ENCODE peak calls at places on chromosome 15, in four cellular contexts. K, V, D and Z are unnamed samples.

GRCh38 chr15:41387646-41388045 is 14.7 kb downstream of the NDUFAF1 start:
- DNase-seq in K (no peak), V (no peak), D (no peak), Z (no peak)

GRCh38 chr15:76572983-76573314 is 236.4 kb downstream of the ISL2 start:
- DNase-seq in K (no peak), V (no peak), D (no peak), Z (no peak)

GRCh38 chr15:28994142-28994829 is 108.5 kb downstream of the APBA2 start:
- DNase-seq in V (no peak), K (no peak), D (no peak), Z (no peak)

GRCh38 chr15:81410318-81410753 is 36.3 kb upstream of the TMC3 start:
- DNase-seq in K (peak), D (peak), V (no peak), Z (peak)

GRCh38 chr15:89785771-89786135 is 9.6 kb downstream of the MESP2 start:
- DNase-seq in D (no peak), K (no peak), V (no peak), Z (no peak)

GRCh38 chr15:84079885-84080777 is 155.4 kb upstream of the GOLGA6L4 start:
- DNase-seq in D (peak), K (no peak), V (no peak), Z (peak)

GRCh38 chr15:58224068-58224467 is 85.9 kb downstream of the AQP9 start:
- DNase-seq in V (no peak), D (no peak), K (no peak), Z (no peak)

GRCh38 chr15:92638291-92638708 is 17.3 kb downstream of the FAM174B start:
- DNase-seq in K (no peak), V (no peak), D (no peak), Z (no peak)

GRCh38 chr15:27327467-27328045 is 356.6 kb downstream of the GABRG3 start:
- DNase-seq in V (no peak), K (no peak), D (no peak), Z (no peak)

GRCh38 chr15:94312946-94313345 is 81.6 kb downstream of the MCTP2 start:
- DNase-seq in V (no peak), K (no peak), D (no peak), Z (no peak)

GRCh38 chr15:43134157-43134637 is 811 bp downstream of the TMEM62 start:
- DNase-seq in D (peak), V (no peak), K (no peak), Z (peak)

GRCh38 chr15:85141601-85142185 is 160.0 kb downstream of the PDE8A start:
- DNase-seq in D (no peak), K (no peak), V (no peak), Z (no peak)

GRCh38 chr15:78565951-78566774 is 843 bp downstream of the CHRNA5 start:
- DNase-seq in K (no peak), D (peak), V (no peak), Z (peak)

GRCh38 chr15:60426870-60427528 is 29.2 kb upstream of the ANXA2 start:
- DNase-seq in D (no peak), V (no peak), K (no peak), Z (no peak)

GRCh38 chr15:40103864-40104271 is 4.8 kb downstream of the BMF start:
- DNase-seq in V (no peak), K (no peak), D (no peak), Z (no peak)

GRCh38 chr15:69031013-69032001 is 16.8 kb downstream of the NOX5 start:
- DNase-seq in V (no peak), K (no peak), D (peak), Z (peak)

GRCh38 chr15:65930134-65930533 is 60.8 kb downstream of the RAB11A start:
- DNase-seq in D (no peak), K (no peak), V (no peak), Z (no peak)

GRCh38 chr15:45715528-45715927 is 80.7 kb downstream of the SQOR start:
- DNase-seq in V (no peak), D (peak), K (no peak), Z (peak)

GRCh38 chr15:60635507-60636352 is 156.8 kb upstream of the ICE2 start:
- DNase-seq in D (no peak), V (peak), K (no peak), Z (no peak)

GRCh38 chr15:25056484-25057429 is 102.0 kb downstream of the SNRPN start:
- DNase-seq in K (no peak), V (no peak), D (peak), Z (no peak)

GRCh38 chr15:65634381-65634780 is 12.6 kb downstream of the SLC24A1 start:
- DNase-seq in V (no peak), D (no peak), K (no peak), Z (no peak)

GRCh38 chr15:100879461-100880138 is at the start of gene ALDH1A3:
- DNase-seq in K (no peak), V (no peak), D (peak), Z (peak)

GRCh38 chr15:43985976-43986375 is 159.2 kb downstream of the WDR76 start:
- DNase-seq in D (no peak), K (no peak), V (no peak), Z (no peak)

GRCh38 chr15:65084500-65085206 is 8.1 kb downstream of the KBTBD13 start:
- DNase-seq in K (no peak), D (no peak), V (no peak), Z (no peak)

GRCh38 chr15:58331903-58332675 is 99.7 kb upstream of the LIPC start:
- DNase-seq in D (peak), K (peak), V (peak), Z (peak)

GRCh38 chr15:96977886-96978285 is 647.4 kb downstream of the NR2F2 start:
- DNase-seq in D (no peak), V (no peak), K (no peak), Z (no peak)

GRCh38 chr15:46266691-46267090 is 631.9 kb downstream of the SQOR start:
- DNase-seq in K (no peak), D (no peak), V (no peak), Z (no peak)

GRCh38 chr15:41309226-41309905 is 23.0 kb downstream of the OIP5 start:
- DNase-seq in K (no peak), V (no peak), D (no peak), Z (no peak)

GRCh38 chr15:75640483-75641175 is 605 bp upstream of the IMP3 start:
- DNase-seq in V (peak), D (peak), K (no peak), Z (peak)

GRCh38 chr15:43518073-43518761 is 809 bp downstream of the MAP1A start:
- DNase-seq in V (no peak), D (peak), K (no peak), Z (peak)

GRCh38 chr15:75570119-75570518 is 9.0 kb downstream of the PTPN9 start:
- DNase-seq in K (no peak), V (no peak), D (no peak), Z (no peak)

GRCh38 chr15:23823508-23823907 is 136.4 kb upstream of the NDN start:
- DNase-seq in V (no peak), K (no peak), D (peak), Z (peak)

GRCh38 chr15:80265021-80265420 is 13.0 kb upstream of the CTXND1 start:
- DNase-seq in D (no peak), K (no peak), V (no peak), Z (no peak)

GRCh38 chr15:63089260-63090043 is 32.2 kb upstream of the LACTB start:
- DNase-seq in V (no peak), K (no peak), D (peak), Z (no peak)

GRCh38 chr15:85559530-85559929 is 179.1 kb downstream of the AKAP13 start:
- DNase-seq in D (peak), V (no peak), K (no peak), Z (no peak)

GRCh38 chr15:68652141-68652540 is 73.3 kb downstream of the CORO2B start:
- DNase-seq in V (no peak), D (no peak), K (no peak), Z (peak)

GRCh38 chr15:36882487-36883108 is 217.8 kb downstream of the MEIS2 start:
- DNase-seq in K (no peak), V (no peak), D (peak), Z (peak)

GRCh38 chr15:35311607-35312006 is 226.5 kb upstream of the NANOGP8 start:
- DNase-seq in V (no peak), K (no peak), D (no peak), Z (no peak)

GRCh38 chr15:49686626-49687025 is 65.8 kb downstream of the DTWD1 start:
- DNase-seq in V (no peak), K (no peak), D (no peak), Z (no peak)

GRCh38 chr15:86863226-86863915 is 783.7 kb downstream of the AGBL1 start:
- DNase-seq in D (no peak), K (peak), V (no peak), Z (no peak)

DNA sequence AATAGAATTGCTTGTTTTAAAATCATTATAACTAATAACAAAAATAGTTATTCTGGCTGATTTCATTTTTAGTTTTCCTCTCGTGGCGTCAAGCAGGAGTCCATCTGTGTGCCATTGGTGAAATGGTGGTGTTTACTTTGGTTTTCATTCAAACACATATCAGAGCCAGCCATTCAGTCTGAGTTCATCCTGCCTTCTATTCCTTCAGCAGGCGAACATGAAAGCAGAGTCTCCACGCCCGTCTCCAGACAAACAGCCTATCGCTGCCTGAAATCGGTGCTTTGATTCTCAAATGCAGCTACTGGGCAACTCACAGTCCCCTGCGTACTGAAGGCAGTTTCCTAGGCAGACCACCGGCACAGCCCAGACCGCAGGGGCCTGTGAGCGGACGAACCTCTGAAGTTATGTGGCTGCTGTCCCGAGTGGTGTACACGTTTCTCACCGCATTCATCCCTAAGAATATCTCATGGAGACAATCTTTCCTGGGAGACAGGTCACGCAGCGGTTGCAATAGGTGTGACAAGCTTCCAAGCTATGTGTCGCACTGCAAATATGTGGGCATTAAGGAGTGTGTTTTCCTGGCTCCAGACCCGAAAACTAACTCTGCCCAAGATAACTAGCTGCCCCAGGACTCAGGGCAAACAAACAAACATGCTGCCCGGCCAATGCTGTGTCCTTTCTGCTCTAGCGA is 17.0 kb upstream of the RYR3 start:
- DNase-seq in K (no peak), V (no peak), D (peak), Z (no peak)
- TF ChIP-seq EZH2 in K (no peak), V (no peak), D (no peak), Z (no peak)

GRCh38 chr15:38769492-38769891 is 204.9 kb upstream of the RASGRP1 start:
- DNase-seq in K (no peak), V (no peak), D (no peak), Z (no peak)

DNA sequence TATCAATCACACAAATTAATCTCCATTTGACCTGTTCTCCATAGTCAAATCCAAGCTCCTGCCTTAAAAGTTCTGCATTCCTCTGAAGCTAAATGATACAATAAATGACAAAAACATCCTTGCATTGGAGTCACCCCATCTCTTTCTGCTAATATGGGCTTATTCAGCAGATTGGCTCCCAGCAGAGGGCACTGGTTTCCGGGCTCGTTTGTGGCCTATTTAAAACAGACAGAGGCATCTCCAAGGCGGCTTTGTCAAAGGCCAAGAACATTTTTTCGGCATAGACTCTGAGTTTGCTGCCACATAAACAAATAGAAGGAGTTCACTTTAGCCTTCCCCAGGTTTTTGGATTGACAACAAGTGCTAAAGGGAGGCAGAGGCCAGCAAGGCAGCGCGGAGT is 204.4 kb upstream of the RASGRP1 start:
- DNase-seq in K (no peak), D (peak), V (no peak), Z (peak)
- H3K4me2 ChIP-seq in K (no peak), D (no peak), V (no peak), Z (no peak)

DNA sequence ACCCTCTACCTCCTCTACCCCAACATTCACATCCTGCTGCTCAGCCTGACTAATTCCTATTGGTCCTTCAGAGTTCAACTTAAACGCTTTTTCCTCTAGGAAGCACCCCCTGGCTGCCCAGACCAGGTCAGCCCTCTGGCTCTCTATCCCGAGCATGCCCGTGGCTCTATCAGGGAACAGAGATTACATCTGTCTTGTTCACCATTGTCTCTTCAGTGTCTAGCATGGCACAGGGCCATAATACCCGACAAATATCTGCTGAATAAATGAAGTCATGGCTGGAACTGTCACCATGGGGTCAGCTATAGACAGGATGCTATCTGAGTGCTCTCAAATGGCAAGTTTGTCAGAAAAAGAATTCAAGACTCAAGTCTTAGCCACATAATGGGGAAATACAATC is 296.9 kb upstream of the CHRNA7 start:
- DNase-seq in K (no peak), V (no peak), D (no peak), Z (no peak)
- TF ChIP-seq EZH2 in K (no peak), V (no peak), D (no peak), Z (no peak)

GRCh38 chr15:70154440-70155347 is 57.0 kb upstream of the TLE3 start:
- DNase-seq in D (peak), K (no peak), V (no peak), Z (peak)
- H3K4me2 ChIP-seq in D (no peak), K (no peak), V (no peak), Z (no peak)